ENCODE peak calls at places on chromosome 16, in five cellular contexts. One of them, this sample, is unnamed.

GRCh38 chr16:9428355-9429005 is 337.0 kb downstream of the HAPSTR1 start:
- DNase-seq in astrocyte of the spinal cord: no peak
- DNase-seq in SK-N-SH: no peak
- DNase-seq in stimulated activated CD4-positive, alpha-beta T cell treated with anti-CD3 and anti-CD28 coated beads, Interleukin-1b, Interleukin-23, amount 100 ng/mL, for 48 hours: no peak
- DNase-seq in psoas muscle: no peak
- DNase-seq in this sample: no peak

GRCh38 chr16:27890006-27890405 is 173.5 kb downstream of the GSG1L start:
- DNase-seq in SK-N-SH: no peak
- DNase-seq in stimulated activated CD4-positive, alpha-beta T cell treated with anti-CD3 and anti-CD28 coated beads, Interleukin-1b, Interleukin-23, amount 100 ng/mL, for 48 hours: no peak
- DNase-seq in psoas muscle: no peak
- DNase-seq in astrocyte of the spinal cord: no peak
- DNase-seq in this sample: no peak

GRCh38 chr16:31331807-31332301 is 23.1 kb upstream of the ITGAX start:
- DNase-seq in astrocyte of the spinal cord: no peak
- DNase-seq in stimulated activated CD4-positive, alpha-beta T cell treated with anti-CD3 and anti-CD28 coated beads, Interleukin-1b, Interleukin-23, amount 100 ng/mL, for 48 hours: no peak
- DNase-seq in psoas muscle: no peak
- DNase-seq in SK-N-SH: no peak
- DNase-seq in this sample: no peak

GRCh38 chr16:58414938-58415451 is 22.7 kb downstream of the GINS3 start:
- DNase-seq in SK-N-SH: no peak
- DNase-seq in astrocyte of the spinal cord: peak
- DNase-seq in psoas muscle: no peak
- DNase-seq in stimulated activated CD4-positive, alpha-beta T cell treated with anti-CD3 and anti-CD28 coated beads, Interleukin-1b, Interleukin-23, amount 100 ng/mL, for 48 hours: no peak
- DNase-seq in this sample: no peak

GRCh38 chr16:86062271-86062965 is 163.5 kb downstream of the IRF8 start:
- DNase-seq in SK-N-SH: no peak
- DNase-seq in astrocyte of the spinal cord: no peak
- DNase-seq in stimulated activated CD4-positive, alpha-beta T cell treated with anti-CD3 and anti-CD28 coated beads, Interleukin-1b, Interleukin-23, amount 100 ng/mL, for 48 hours: no peak
- DNase-seq in psoas muscle: no peak
- DNase-seq in this sample: no peak

GRCh38 chr16:80105160-80105559 is 435.6 kb upstream of the DYNLRB2 start:
- DNase-seq in astrocyte of the spinal cord: peak
- DNase-seq in psoas muscle: no peak
- DNase-seq in stimulated activated CD4-positive, alpha-beta T cell treated with anti-CD3 and anti-CD28 coated beads, Interleukin-1b, Interleukin-23, amount 100 ng/mL, for 48 hours: no peak
- DNase-seq in SK-N-SH: no peak
- DNase-seq in this sample: no peak

GRCh38 chr16:641326-642188 is at the start of gene MCRIP2:
- DNase-seq in astrocyte of the spinal cord: peak
- DNase-seq in stimulated activated CD4-positive, alpha-beta T cell treated with anti-CD3 and anti-CD28 coated beads, Interleukin-1b, Interleukin-23, amount 100 ng/mL, for 48 hours: peak
- DNase-seq in SK-N-SH: peak
- DNase-seq in psoas muscle: peak
- DNase-seq in this sample: peak

GRCh38 chr16:81996664-81997529 is 14.4 kb downstream of the SDR42E1 start:
- DNase-seq in psoas muscle: no peak
- DNase-seq in stimulated activated CD4-positive, alpha-beta T cell treated with anti-CD3 and anti-CD28 coated beads, Interleukin-1b, Interleukin-23, amount 100 ng/mL, for 48 hours: no peak
- DNase-seq in astrocyte of the spinal cord: peak
- DNase-seq in SK-N-SH: no peak
- DNase-seq in this sample: no peak

GRCh38 chr16:85470873-85471272 is 142.2 kb upstream of the GSE1 start:
- DNase-seq in psoas muscle: no peak
- DNase-seq in astrocyte of the spinal cord: no peak
- DNase-seq in SK-N-SH: no peak
- DNase-seq in stimulated activated CD4-positive, alpha-beta T cell treated with anti-CD3 and anti-CD28 coated beads, Interleukin-1b, Interleukin-23, amount 100 ng/mL, for 48 hours: no peak
- DNase-seq in this sample: no peak

GRCh38 chr16:47008174-47008573 is 34.7 kb upstream of the DNAJA2 start:
- DNase-seq in astrocyte of the spinal cord: no peak
- DNase-seq in stimulated activated CD4-positive, alpha-beta T cell treated with anti-CD3 and anti-CD28 coated beads, Interleukin-1b, Interleukin-23, amount 100 ng/mL, for 48 hours: no peak
- DNase-seq in SK-N-SH: no peak
- DNase-seq in psoas muscle: no peak
- DNase-seq in this sample: no peak

GRCh38 chr16:19711643-19712042 is 6.4 kb downstream of the KNOP1 start:
- DNase-seq in astrocyte of the spinal cord: no peak
- DNase-seq in psoas muscle: no peak
- DNase-seq in stimulated activated CD4-positive, alpha-beta T cell treated with anti-CD3 and anti-CD28 coated beads, Interleukin-1b, Interleukin-23, amount 100 ng/mL, for 48 hours: no peak
- DNase-seq in SK-N-SH: no peak
- DNase-seq in this sample: no peak

GRCh38 chr16:75121949-75122568 is 5.5 kb upstream of the LDHD start:
- DNase-seq in stimulated activated CD4-positive, alpha-beta T cell treated with anti-CD3 and anti-CD28 coated beads, Interleukin-1b, Interleukin-23, amount 100 ng/mL, for 48 hours: no peak
- DNase-seq in astrocyte of the spinal cord: no peak
- DNase-seq in SK-N-SH: no peak
- DNase-seq in psoas muscle: no peak
- DNase-seq in this sample: no peak

GRCh38 chr16:29011112-29011511 is 26.3 kb downstream of the LAT start:
- DNase-seq in stimulated activated CD4-positive, alpha-beta T cell treated with anti-CD3 and anti-CD28 coated beads, Interleukin-1b, Interleukin-23, amount 100 ng/mL, for 48 hours: no peak
- DNase-seq in astrocyte of the spinal cord: no peak
- DNase-seq in psoas muscle: no peak
- DNase-seq in SK-N-SH: peak
- DNase-seq in this sample: no peak

GRCh38 chr16:27108051-27108770 is 41.5 kb downstream of the C16orf82 start:
- DNase-seq in astrocyte of the spinal cord: no peak
- DNase-seq in psoas muscle: no peak
- DNase-seq in stimulated activated CD4-positive, alpha-beta T cell treated with anti-CD3 and anti-CD28 coated beads, Interleukin-1b, Interleukin-23, amount 100 ng/mL, for 48 hours: no peak
- DNase-seq in SK-N-SH: no peak
- DNase-seq in this sample: no peak

GRCh38 chr16:78428193-78428592 is 328.7 kb downstream of the WWOX start:
- DNase-seq in psoas muscle: no peak
- DNase-seq in SK-N-SH: no peak
- DNase-seq in astrocyte of the spinal cord: no peak
- DNase-seq in stimulated activated CD4-positive, alpha-beta T cell treated with anti-CD3 and anti-CD28 coated beads, Interleukin-1b, Interleukin-23, amount 100 ng/mL, for 48 hours: no peak
- DNase-seq in this sample: no peak

GRCh38 chr16:27748868-27749546 is 199.1 kb downstream of the KATNIP start:
- DNase-seq in stimulated activated CD4-positive, alpha-beta T cell treated with anti-CD3 and anti-CD28 coated beads, Interleukin-1b, Interleukin-23, amount 100 ng/mL, for 48 hours: peak
- DNase-seq in SK-N-SH: no peak
- DNase-seq in psoas muscle: no peak
- DNase-seq in astrocyte of the spinal cord: peak
- DNase-seq in this sample: peak

GRCh38 chr16:88773812-88774291 is 11.2 kb downstream of the PIEZO1 start:
- DNase-seq in stimulated activated CD4-positive, alpha-beta T cell treated with anti-CD3 and anti-CD28 coated beads, Interleukin-1b, Interleukin-23, amount 100 ng/mL, for 48 hours: no peak
- DNase-seq in SK-N-SH: no peak
- DNase-seq in astrocyte of the spinal cord: peak
- DNase-seq in psoas muscle: peak
- DNase-seq in this sample: no peak

GRCh38 chr16:4340443-4340842 is 10.7 kb downstream of the PAM16 start:
- DNase-seq in astrocyte of the spinal cord: no peak
- DNase-seq in psoas muscle: no peak
- DNase-seq in stimulated activated CD4-positive, alpha-beta T cell treated with anti-CD3 and anti-CD28 coated beads, Interleukin-1b, Interleukin-23, amount 100 ng/mL, for 48 hours: no peak
- DNase-seq in SK-N-SH: no peak
- DNase-seq in this sample: no peak

GRCh38 chr16:27784351-27785306 is 234.7 kb downstream of the KATNIP start:
- DNase-seq in astrocyte of the spinal cord: no peak
- DNase-seq in psoas muscle: no peak
- DNase-seq in SK-N-SH: peak
- DNase-seq in stimulated activated CD4-positive, alpha-beta T cell treated with anti-CD3 and anti-CD28 coated beads, Interleukin-1b, Interleukin-23, amount 100 ng/mL, for 48 hours: no peak
- DNase-seq in this sample: no peak

GRCh38 chr16:3825103-3825502 is 55.4 kb downstream of the CREBBP start:
- DNase-seq in stimulated activated CD4-positive, alpha-beta T cell treated with anti-CD3 and anti-CD28 coated beads, Interleukin-1b, Interleukin-23, amount 100 ng/mL, for 48 hours: no peak
- DNase-seq in SK-N-SH: no peak
- DNase-seq in astrocyte of the spinal cord: peak
- DNase-seq in psoas muscle: no peak
- DNase-seq in this sample: no peak

GRCh38 chr16:66478733-66479511 is 51.8 kb downstream of the BEAN1 start:
- DNase-seq in astrocyte of the spinal cord: peak
- DNase-seq in SK-N-SH: peak
- DNase-seq in psoas muscle: peak
- DNase-seq in stimulated activated CD4-positive, alpha-beta T cell treated with anti-CD3 and anti-CD28 coated beads, Interleukin-1b, Interleukin-23, amount 100 ng/mL, for 48 hours: peak
- DNase-seq in this sample: peak

GRCh38 chr16:75462804-75463203 is 1.7 kb downstream of the TMEM170A start:
- DNase-seq in SK-N-SH: no peak
- DNase-seq in psoas muscle: no peak
- DNase-seq in astrocyte of the spinal cord: no peak
- DNase-seq in stimulated activated CD4-positive, alpha-beta T cell treated with anti-CD3 and anti-CD28 coated beads, Interleukin-1b, Interleukin-23, amount 100 ng/mL, for 48 hours: no peak
- DNase-seq in this sample: no peak

GRCh38 chr16:49338867-49339266 is 34.7 kb upstream of the C16orf78 start:
- DNase-seq in psoas muscle: no peak
- DNase-seq in stimulated activated CD4-positive, alpha-beta T cell treated with anti-CD3 and anti-CD28 coated beads, Interleukin-1b, Interleukin-23, amount 100 ng/mL, for 48 hours: no peak
- DNase-seq in SK-N-SH: no peak
- DNase-seq in astrocyte of the spinal cord: no peak
- DNase-seq in this sample: no peak

GRCh38 chr16:68564367-68564985 is 25.4 kb downstream of the ZFP90 start:
- DNase-seq in SK-N-SH: no peak
- DNase-seq in astrocyte of the spinal cord: peak
- DNase-seq in stimulated activated CD4-positive, alpha-beta T cell treated with anti-CD3 and anti-CD28 coated beads, Interleukin-1b, Interleukin-23, amount 100 ng/mL, for 48 hours: no peak
- DNase-seq in psoas muscle: no peak
- DNase-seq in this sample: no peak

GRCh38 chr16:48272837-48273421 is 25.6 kb upstream of the ABCC11 start:
- DNase-seq in stimulated activated CD4-positive, alpha-beta T cell treated with anti-CD3 and anti-CD28 coated beads, Interleukin-1b, Interleukin-23, amount 100 ng/mL, for 48 hours: no peak
- DNase-seq in astrocyte of the spinal cord: no peak
- DNase-seq in psoas muscle: no peak
- DNase-seq in SK-N-SH: no peak
- DNase-seq in this sample: no peak

GRCh38 chr16:24729243-24729966 is at the start of gene TNRC6A:
- DNase-seq in astrocyte of the spinal cord: peak
- DNase-seq in SK-N-SH: peak
- DNase-seq in psoas muscle: peak
- DNase-seq in stimulated activated CD4-positive, alpha-beta T cell treated with anti-CD3 and anti-CD28 coated beads, Interleukin-1b, Interleukin-23, amount 100 ng/mL, for 48 hours: peak
- DNase-seq in this sample: peak